ENCODE peak calls at places on chromosomes 5 and 9, in four cellular contexts. H, S, Z and V are unnamed samples. For H3K36me3, the result is how much of the 10 kb centered on the place peaks cover.

GRCh38 chr5:160787247-160787646 is 64.8 kb downstream of the ATP10B start:
- DNase-seq in H (peak), S (no peak), Z (peak), V (no peak)

GRCh38 chr5:180802325-180803180 is at the start of gene MGAT1:
- DNase-seq in H (peak), S (no peak), Z (peak), V (peak)

GRCh38 chr5:138241688-138242547 is 28.8 kb upstream of the CDC23 start:
- DNase-seq in H (no peak), S (no peak), Z (peak), V (peak)

GRCh38 chr9:127195976-127196825 is 68.4 kb upstream of the GARNL3 start:
- DNase-seq in H (no peak), S (no peak), Z (no peak), V (peak)

GRCh38 chr5:9361835-9362234 is 184.0 kb downstream of the SEMA5A start:
- DNase-seq in H (peak), S (no peak), Z (peak), V (no peak)

GRCh38 chr5:66494437-66494836 is 101.8 kb upstream of the MAST4 start:
- DNase-seq in H (no peak), S (no peak), Z (no peak), V (no peak)

GRCh38 chr9:134433101-134433500 is 106.8 kb downstream of the RXRA start:
- DNase-seq in H (peak), S (no peak), Z (peak), V (no peak)

GRCh38 chr5:9196403-9197224 is 349.3 kb downstream of the SEMA5A start:
- DNase-seq in H (peak), S (no peak), Z (no peak), V (no peak)

GRCh38 chr9:98709968-98710965 is 1.5 kb upstream of the GABBR2 start:
- DNase-seq in H (peak), S (no peak), Z (no peak), V (no peak)

GRCh38 chr5:122408592-122409219 is 96.7 kb downstream of the SNCAIP start:
- DNase-seq in H (no peak), S (no peak), Z (no peak), V (no peak)

GRCh38 chr9:37025381-37026084 is 8.5 kb downstream of the PAX5 start:
- DNase-seq in H (no peak), S (no peak), Z (no peak), V (no peak)

GRCh38 chr9:35914307-35914807 is 5.1 kb downstream of the SPAAR start:
- DNase-seq in H (no peak), S (no peak), Z (peak), V (peak)

GRCh38 chr5:73031839-73032238 is 76.0 kb downstream of the FCHO2 start:
- DNase-seq in H (peak), S (peak), Z (no peak), V (no peak)

GRCh38 chr9:36914212-36914577 is 119.9 kb downstream of the PAX5 start:
- DNase-seq in H (no peak), S (no peak), Z (no peak), V (no peak)

GRCh38 chr9:125700791-125701190 is 6.2 kb downstream of the MAPKAP1 start:
- DNase-seq in H (peak), S (no peak), Z (no peak), V (no peak)

GRCh38 chr5:76401801-76402250 is 1.3 kb upstream of the IQGAP2 start:
- DNase-seq in H (no peak), S (no peak), Z (peak), V (peak)

GRCh38 chr5:106116682-106117081 is 1554.1 kb downstream of the EFNA5 start:
- DNase-seq in H (peak), S (no peak), Z (no peak), V (no peak)

GRCh38 chr5:10528056-10528816 is 35.6 kb upstream of the ANKRD33B start:
- DNase-seq in H (peak), S (peak), Z (no peak), V (no peak)

GRCh38 chr9:127112683-127113539 is 9.5 kb downstream of the ANGPTL2 start:
- DNase-seq in H (peak), S (no peak), Z (no peak), V (peak)

GRCh38 chr5:133404724-133405123 is 207.6 kb downstream of the FSTL4 start:
- DNase-seq in H (peak), S (no peak), Z (no peak), V (no peak)

GRCh38 chr9:69678843-69679538 is 6.8 kb upstream of the APBA1 start:
- DNase-seq in H (peak), S (no peak), Z (no peak), V (no peak)

GRCh38 chr5:111929892-111930291 is 172.9 kb upstream of the NREP start:
- DNase-seq in H (peak), S (peak), Z (no peak), V (no peak)

GRCh38 chr9:127539259-127539981 is 72.7 kb upstream of the STXBP1 start:
- DNase-seq in H (no peak), S (no peak), Z (no peak), V (no peak)

GRCh38 chr5:37834542-37835399 is 5.1 kb downstream of the GDNF start:
- DNase-seq in H (no peak), S (no peak), Z (no peak), V (no peak)

GRCh38 chr5:100762163-100762562 is 140.9 kb downstream of the ST8SIA4 start:
- DNase-seq in H (no peak), S (no peak), Z (no peak), V (no peak)

GRCh38 chr5:137201876-137202275 is 297.2 kb downstream of the SPOCK1 start:
- DNase-seq in H (peak), S (no peak), Z (no peak), V (no peak)

GRCh38 chr9:112112519-112112918 is 62.6 kb downstream of the SUSD1 start:
- DNase-seq in H (peak), S (peak), Z (no peak), V (no peak)

GRCh38 chr9:128892223-128892892 is 10.4 kb downstream of the LRRC8A start:
- DNase-seq in H (peak), S (peak), Z (peak), V (peak)
- H3K36me3 ChIP-seq in H (under half), S (under half), Z (under half), V (half or more)

DNA sequence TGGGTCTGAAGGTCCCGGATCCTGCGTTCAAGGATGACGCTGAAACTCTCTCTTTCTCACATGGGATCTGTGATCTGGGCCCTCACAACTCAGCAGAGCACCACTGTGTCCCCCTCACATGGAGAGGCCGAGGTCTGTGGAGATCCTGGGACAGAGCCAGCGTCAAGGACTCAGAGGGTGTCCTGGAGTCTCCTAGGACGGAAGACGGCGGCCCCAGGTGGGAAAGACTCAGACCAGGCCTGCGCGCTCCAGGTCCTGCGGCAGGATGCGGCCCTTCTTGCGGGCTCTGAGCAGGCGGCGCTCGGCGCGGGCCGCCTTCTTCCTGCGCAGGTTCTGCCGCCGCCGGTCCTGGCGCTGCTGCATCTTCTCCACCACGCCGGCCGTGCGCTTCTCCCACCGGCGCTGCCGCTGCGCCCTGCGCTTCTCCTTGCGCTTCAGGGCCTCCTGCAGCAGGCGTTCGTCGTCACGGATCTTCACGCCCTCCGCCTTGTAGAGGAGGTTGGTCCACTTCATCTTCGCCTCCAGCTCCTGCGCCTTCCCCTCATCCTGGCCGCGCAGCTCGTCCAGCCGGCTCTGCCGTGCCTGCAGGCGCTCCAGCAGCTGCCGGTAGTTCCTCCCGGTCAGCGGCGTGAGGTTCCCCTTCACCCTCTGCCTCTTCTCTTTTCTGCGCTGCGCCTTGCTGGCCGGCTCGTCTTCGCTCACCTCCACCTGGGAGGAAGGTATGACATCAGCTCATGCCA is 4.2 kb downstream of the SURF6 start:
- DNase-seq in H (no peak), S (no peak), Z (no peak), V (peak)
- H3K36me3 ChIP-seq in H (under half), S (under half), Z (under half), V (under half)

GRCh38 chr9:97668485-97668884 is 28.7 kb downstream of the XPA start:
- DNase-seq in H (no peak), S (no peak), Z (no peak), V (no peak)

GRCh38 chr9:97675655-97676054 is 21.5 kb downstream of the XPA start:
- DNase-seq in H (no peak), S (no peak), Z (no peak), V (no peak)

GRCh38 chr9:97670586-97670985 is 26.6 kb downstream of the XPA start:
- DNase-seq in H (no peak), S (no peak), Z (no peak), V (no peak)

GRCh38 chr9:97672403-97672802 is 24.7 kb downstream of the XPA start:
- DNase-seq in H (no peak), S (no peak), Z (no peak), V (no peak)

DNA sequence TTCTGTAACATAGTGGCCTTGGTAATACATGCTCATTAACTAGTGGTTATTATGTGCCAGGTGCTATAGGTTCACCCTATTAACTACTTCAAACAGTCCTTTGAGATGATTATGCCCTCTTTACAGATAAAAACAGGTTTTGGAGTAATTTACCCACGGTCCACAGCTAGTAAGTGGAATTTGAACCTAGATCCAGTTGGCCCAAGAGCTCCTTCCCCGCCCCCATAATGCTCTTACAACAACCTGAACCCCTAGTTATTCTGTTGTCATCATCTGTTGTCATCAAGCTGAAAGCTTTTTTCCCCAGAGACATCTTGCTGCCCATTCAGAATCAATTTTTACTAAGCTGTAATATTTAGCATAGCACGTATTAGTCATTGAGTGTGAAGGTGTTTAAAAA is 23.2 kb downstream of the XPA start:
- DNase-seq in H (no peak), S (no peak), Z (no peak), V (no peak)
- H3K36me3 ChIP-seq in H (under half), S (under half), Z (half or more), V (half or more)

GRCh38 chr9:120870206-120870605 is 6.8 kb downstream of the PHF19 start:
- DNase-seq in H (no peak), S (no peak), Z (no peak), V (no peak)
- H3K36me3 ChIP-seq in H (under half), S (under half), Z (under half), V (under half)